ENCODE peak calls at places on chromosome 15, in eight cellular contexts. One of them, this sample, is unnamed.
A peak's percentile ranks its signal among the peaks of the same experiment; 100 is the strongest.

GRCh38 chr15:80076321-80077318 is 17.1 kb downstream of the ZFAND6 start:
- DNase-seq in fibroblast of the aortic adventitia: no peak
- DNase-seq in stomach: no peak
- DNase-seq in H9: no peak
- DNase-seq in endothelial cell of umbilical vein: no peak
- DNase-seq in thoracic aorta: no peak
- DNase-seq in thyroid gland: no peak
- DNase-seq in Panc1: no peak
- DNase-seq in this sample: no peak

GRCh38 chr15:31327674-31328424 is 1.2 kb downstream of the KLF13 start:
- DNase-seq in thyroid gland: peak; percentile 77
- DNase-seq in thoracic aorta: no peak
- DNase-seq in stomach: peak; percentile 76
- DNase-seq in fibroblast of the aortic adventitia: peak; percentile 39
- DNase-seq in Panc1: no peak
- DNase-seq in endothelial cell of umbilical vein: peak; percentile 18
- DNase-seq in H9: no peak
- DNase-seq in this sample: no peak

GRCh38 chr15:79122391-79122790 is 31.8 kb upstream of the RASGRF1 start:
- DNase-seq in endothelial cell of umbilical vein: no peak
- DNase-seq in Panc1: no peak
- DNase-seq in thoracic aorta: no peak
- DNase-seq in stomach: no peak
- DNase-seq in thyroid gland: no peak
- DNase-seq in H9: no peak
- DNase-seq in fibroblast of the aortic adventitia: no peak
- DNase-seq in this sample: no peak

GRCh38 chr15:27059610-27060202 is 88.7 kb downstream of the GABRG3 start:
- DNase-seq in thoracic aorta: no peak
- DNase-seq in fibroblast of the aortic adventitia: peak; percentile 15
- DNase-seq in thyroid gland: peak; percentile 61
- DNase-seq in Panc1: no peak
- DNase-seq in endothelial cell of umbilical vein: no peak
- DNase-seq in H9: peak; percentile 79
- DNase-seq in stomach: no peak
- DNase-seq in this sample: no peak

GRCh38 chr15:59256538-59256937 is 49.9 kb downstream of the LDHAL6B start:
- DNase-seq in stomach: no peak
- DNase-seq in Panc1: no peak
- DNase-seq in endothelial cell of umbilical vein: no peak
- DNase-seq in thyroid gland: no peak
- DNase-seq in thoracic aorta: no peak
- DNase-seq in fibroblast of the aortic adventitia: no peak
- DNase-seq in H9: no peak
- DNase-seq in this sample: no peak

GRCh38 chr15:57094594-57095257 is 176.3 kb downstream of the TCF12 start:
- DNase-seq in Panc1: no peak
- DNase-seq in thoracic aorta: no peak
- DNase-seq in H9: no peak
- DNase-seq in endothelial cell of umbilical vein: peak; percentile 65
- DNase-seq in fibroblast of the aortic adventitia: no peak
- DNase-seq in thyroid gland: no peak
- DNase-seq in stomach: no peak
- DNase-seq in this sample: no peak

GRCh38 chr15:65244638-65245037 is 33.4 kb upstream of the CILP start:
- DNase-seq in thyroid gland: no peak
- DNase-seq in stomach: no peak
- DNase-seq in thoracic aorta: no peak
- DNase-seq in fibroblast of the aortic adventitia: no peak
- DNase-seq in endothelial cell of umbilical vein: no peak
- DNase-seq in Panc1: no peak
- DNase-seq in H9: no peak
- DNase-seq in this sample: no peak

GRCh38 chr15:72199721-72200212 is 2.2 kb upstream of the GRAMD2A start:
- DNase-seq in Panc1: peak; percentile 68
- DNase-seq in thyroid gland: peak; percentile 86
- DNase-seq in stomach: peak; percentile 85
- DNase-seq in fibroblast of the aortic adventitia: peak; percentile 80
- DNase-seq in endothelial cell of umbilical vein: peak; percentile 73
- DNase-seq in H9: peak; percentile 78
- DNase-seq in thoracic aorta: no peak
- DNase-seq in this sample: no peak

DNA sequence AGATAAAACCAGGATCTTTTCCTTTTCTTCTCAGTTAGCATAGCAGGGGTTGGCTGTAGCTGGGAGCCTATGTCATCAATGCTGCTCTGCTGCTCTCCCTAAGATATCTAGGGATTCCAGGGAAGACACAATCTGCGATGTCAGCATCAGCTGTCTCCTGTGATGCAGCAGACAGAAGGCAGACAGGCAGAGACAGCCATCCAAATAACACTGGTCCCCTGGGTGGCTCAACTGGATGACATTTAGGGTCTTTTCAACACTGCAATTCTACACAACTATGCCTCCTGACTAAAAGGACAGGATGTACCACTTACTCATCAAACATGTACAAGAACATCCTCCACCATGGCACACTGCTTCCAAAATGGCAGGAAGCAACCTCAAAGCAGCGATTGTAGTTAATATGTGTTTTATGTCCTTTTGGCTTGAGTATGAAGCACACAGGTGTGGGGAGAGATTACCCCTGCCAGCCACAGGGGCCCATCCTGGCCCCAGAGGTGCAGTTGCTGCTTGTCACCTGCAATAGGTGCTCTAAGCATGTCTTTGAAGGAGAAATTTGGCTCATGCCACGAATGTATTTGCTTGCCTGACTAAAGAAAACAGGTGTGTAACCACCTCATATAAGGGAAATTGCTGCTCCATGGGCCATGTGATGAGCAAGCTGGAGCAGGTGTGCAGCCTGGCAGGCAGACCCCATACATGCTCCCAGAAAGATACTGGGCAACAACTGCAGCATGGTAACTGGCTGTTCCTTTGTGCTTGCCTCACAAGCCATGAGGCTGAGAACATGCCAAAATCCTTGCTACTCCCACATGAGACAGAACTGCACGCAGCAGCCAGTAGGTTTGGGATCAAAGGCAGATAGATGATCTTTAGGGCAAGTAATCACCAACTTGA is 357.8 kb downstream of the VPS13C start:
- DNase-seq in H9: peak; percentile 61
- DNase-seq in thyroid gland: no peak
- DNase-seq in fibroblast of the aortic adventitia: no peak
- DNase-seq in stomach: no peak
- DNase-seq in Panc1: no peak
- DNase-seq in thoracic aorta: no peak
- DNase-seq in endothelial cell of umbilical vein: no peak
- DNase-seq in this sample: no peak
- TF ChIP-seq CTCF in H9: peak; percentile 67
- TF ChIP-seq CTCF in thyroid gland: no peak
- TF ChIP-seq CTCF in fibroblast of the aortic adventitia: no peak
- TF ChIP-seq CTCF in stomach: no peak
- TF ChIP-seq CTCF in Panc1: no peak
- TF ChIP-seq CTCF in thoracic aorta: no peak
- TF ChIP-seq CTCF in endothelial cell of umbilical vein: no peak
- TF ChIP-seq CTCF in this sample: no peak

GRCh38 chr15:25789616-25790002 is 73.5 kb downstream of the ATP10A start:
- DNase-seq in Panc1: no peak
- DNase-seq in stomach: no peak
- DNase-seq in fibroblast of the aortic adventitia: no peak
- DNase-seq in H9: no peak
- DNase-seq in thyroid gland: no peak
- DNase-seq in thoracic aorta: no peak
- DNase-seq in endothelial cell of umbilical vein: no peak
- DNase-seq in this sample: no peak

GRCh38 chr15:25789206-25789605 is 73.9 kb downstream of the ATP10A start:
- DNase-seq in fibroblast of the aortic adventitia: peak; percentile 90
- DNase-seq in H9: no peak
- DNase-seq in stomach: no peak
- DNase-seq in thoracic aorta: no peak
- DNase-seq in Panc1: no peak
- DNase-seq in endothelial cell of umbilical vein: no peak
- DNase-seq in thyroid gland: no peak
- DNase-seq in this sample: no peak

GRCh38 chr15:25792128-25792527 is 71.0 kb downstream of the ATP10A start:
- DNase-seq in endothelial cell of umbilical vein: no peak
- DNase-seq in thyroid gland: no peak
- DNase-seq in H9: no peak
- DNase-seq in fibroblast of the aortic adventitia: no peak
- DNase-seq in thoracic aorta: no peak
- DNase-seq in stomach: no peak
- DNase-seq in Panc1: no peak
- DNase-seq in this sample: no peak

GRCh38 chr15:25787855-25788521 is 75.1 kb downstream of the ATP10A start:
- DNase-seq in Panc1: no peak
- DNase-seq in stomach: no peak
- DNase-seq in fibroblast of the aortic adventitia: peak; percentile 29
- DNase-seq in thoracic aorta: no peak
- DNase-seq in H9: no peak
- DNase-seq in endothelial cell of umbilical vein: no peak
- DNase-seq in thyroid gland: no peak
- DNase-seq in this sample: no peak

GRCh38 chr15:25790003-25790660 is 73.0 kb downstream of the ATP10A start:
- DNase-seq in Panc1: no peak
- DNase-seq in H9: no peak
- DNase-seq in endothelial cell of umbilical vein: no peak
- DNase-seq in thoracic aorta: no peak
- DNase-seq in stomach: peak; percentile 35
- DNase-seq in fibroblast of the aortic adventitia: peak; percentile 93
- DNase-seq in thyroid gland: no peak
- DNase-seq in this sample: no peak
- TF ChIP-seq CTCF in Panc1: no peak
- TF ChIP-seq CTCF in H9: peak; percentile 32
- TF ChIP-seq CTCF in endothelial cell of umbilical vein: no peak
- TF ChIP-seq CTCF in thoracic aorta: no peak
- TF ChIP-seq CTCF in stomach: no peak
- TF ChIP-seq CTCF in fibroblast of the aortic adventitia: peak; percentile 30
- TF ChIP-seq CTCF in thyroid gland: no peak
- TF ChIP-seq CTCF in this sample: no peak

GRCh38 chr15:29111705-29112281 is 157.8 kb downstream of the NSMCE3 start:
- DNase-seq in stomach: no peak
- DNase-seq in H9: no peak
- DNase-seq in Panc1: no peak
- DNase-seq in thyroid gland: no peak
- DNase-seq in fibroblast of the aortic adventitia: no peak
- DNase-seq in thoracic aorta: no peak
- DNase-seq in endothelial cell of umbilical vein: no peak
- DNase-seq in this sample: no peak

GRCh38 chr15:29114277-29115092 is 155.1 kb downstream of the NSMCE3 start:
- DNase-seq in stomach: no peak
- DNase-seq in thoracic aorta: no peak
- DNase-seq in H9: no peak
- DNase-seq in fibroblast of the aortic adventitia: no peak
- DNase-seq in endothelial cell of umbilical vein: no peak
- DNase-seq in thyroid gland: no peak
- DNase-seq in Panc1: no peak
- DNase-seq in this sample: no peak

GRCh38 chr15:29110733-29111132 is 158.9 kb downstream of the NSMCE3 start:
- DNase-seq in thoracic aorta: no peak
- DNase-seq in stomach: no peak
- DNase-seq in thyroid gland: no peak
- DNase-seq in fibroblast of the aortic adventitia: no peak
- DNase-seq in endothelial cell of umbilical vein: no peak
- DNase-seq in Panc1: no peak
- DNase-seq in H9: no peak
- DNase-seq in this sample: no peak

GRCh38 chr15:29115093-29115991 is 154.3 kb downstream of the NSMCE3 start:
- DNase-seq in H9: peak; percentile 71
- DNase-seq in thoracic aorta: no peak
- DNase-seq in thyroid gland: peak; percentile 19
- DNase-seq in stomach: no peak
- DNase-seq in Panc1: no peak
- DNase-seq in endothelial cell of umbilical vein: peak; percentile 17
- DNase-seq in fibroblast of the aortic adventitia: no peak
- DNase-seq in this sample: no peak

DNA sequence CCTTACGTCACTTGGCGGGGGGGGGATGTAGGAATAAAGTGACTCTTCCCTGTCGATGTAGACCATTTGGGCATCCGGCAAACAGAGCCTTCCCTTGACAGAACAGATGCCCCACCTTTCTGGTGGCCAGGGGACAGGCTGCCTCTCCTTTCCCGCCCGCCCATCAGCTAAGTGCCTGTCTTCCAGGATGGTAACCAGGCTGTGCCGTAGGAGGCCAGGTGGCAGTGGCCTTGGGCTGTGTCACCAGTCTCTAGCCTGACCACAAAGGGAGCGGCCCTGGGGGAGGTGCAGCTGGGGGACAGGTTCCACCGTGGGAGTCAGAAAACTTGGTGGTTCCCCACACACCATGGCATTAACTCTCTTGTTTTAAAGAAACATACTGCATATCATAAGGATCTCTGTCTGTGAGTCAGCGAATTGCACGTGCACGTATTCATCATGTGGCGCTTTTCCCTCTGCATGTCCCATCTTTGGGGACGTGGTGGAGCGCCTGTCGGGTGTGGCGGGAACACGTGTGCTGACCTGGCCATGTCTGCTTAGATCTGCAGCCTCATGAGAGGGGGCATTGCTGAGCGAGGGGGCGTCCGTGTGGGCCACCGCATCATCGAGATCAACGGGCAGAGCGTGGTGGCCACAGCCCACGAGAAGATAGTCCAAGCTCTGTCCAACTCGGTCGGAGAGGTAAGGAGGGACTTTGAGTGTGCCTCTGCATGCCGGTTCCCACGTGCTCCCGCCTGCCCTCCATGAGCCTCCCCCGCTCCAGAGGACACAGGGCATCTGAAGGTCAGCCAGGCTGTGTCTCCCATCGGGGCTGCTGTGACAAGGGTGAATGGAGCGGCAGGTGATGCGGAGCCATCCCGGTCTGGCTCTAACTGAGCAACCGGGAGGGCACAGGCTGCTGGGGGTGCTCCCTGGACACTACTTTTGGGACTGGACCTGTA is 156.0 kb downstream of the NSMCE3 start:
- DNase-seq in stomach: no peak
- DNase-seq in thyroid gland: no peak
- DNase-seq in H9: no peak
- DNase-seq in thoracic aorta: no peak
- DNase-seq in endothelial cell of umbilical vein: no peak
- DNase-seq in fibroblast of the aortic adventitia: no peak
- DNase-seq in Panc1: no peak
- DNase-seq in this sample: no peak
- TF ChIP-seq CTCF in stomach: no peak
- TF ChIP-seq CTCF in thyroid gland: no peak
- TF ChIP-seq CTCF in H9: no peak
- TF ChIP-seq CTCF in thoracic aorta: no peak
- TF ChIP-seq CTCF in endothelial cell of umbilical vein: no peak
- TF ChIP-seq CTCF in fibroblast of the aortic adventitia: no peak
- TF ChIP-seq CTCF in Panc1: no peak
- TF ChIP-seq CTCF in this sample: no peak

GRCh38 chr15:90006217-90007088 is 5.3 kb downstream of the ZNF710 start:
- DNase-seq in thyroid gland: no peak
- DNase-seq in stomach: peak; percentile 41
- DNase-seq in Panc1: no peak
- DNase-seq in thoracic aorta: no peak
- DNase-seq in H9: no peak
- DNase-seq in fibroblast of the aortic adventitia: no peak
- DNase-seq in endothelial cell of umbilical vein: no peak
- DNase-seq in this sample: no peak

GRCh38 chr15:90002428-90002844 is 1.3 kb downstream of the ZNF710 start:
- DNase-seq in stomach: no peak
- DNase-seq in Panc1: no peak
- DNase-seq in H9: peak; percentile 61
- DNase-seq in thoracic aorta: no peak
- DNase-seq in thyroid gland: peak; percentile 54
- DNase-seq in fibroblast of the aortic adventitia: peak; percentile 44
- DNase-seq in endothelial cell of umbilical vein: peak; percentile 44
- DNase-seq in this sample: no peak

GRCh38 chr15:90003736-90004135 is 2.6 kb downstream of the ZNF710 start:
- DNase-seq in thyroid gland: no peak
- DNase-seq in stomach: no peak
- DNase-seq in endothelial cell of umbilical vein: no peak
- DNase-seq in fibroblast of the aortic adventitia: no peak
- DNase-seq in H9: no peak
- DNase-seq in Panc1: no peak
- DNase-seq in thoracic aorta: no peak
- DNase-seq in this sample: no peak

GRCh38 chr15:90004252-90004651 is 3.1 kb downstream of the ZNF710 start:
- DNase-seq in thoracic aorta: no peak
- DNase-seq in H9: no peak
- DNase-seq in thyroid gland: no peak
- DNase-seq in Panc1: no peak
- DNase-seq in fibroblast of the aortic adventitia: peak; percentile 59
- DNase-seq in stomach: no peak
- DNase-seq in endothelial cell of umbilical vein: no peak
- DNase-seq in this sample: no peak

GRCh38 chr15:90004671-90005070 is 3.5 kb downstream of the ZNF710 start:
- DNase-seq in Panc1: peak; percentile 46
- DNase-seq in stomach: no peak
- DNase-seq in fibroblast of the aortic adventitia: peak; percentile 96
- DNase-seq in thoracic aorta: no peak
- DNase-seq in endothelial cell of umbilical vein: peak; percentile 50
- DNase-seq in thyroid gland: no peak
- DNase-seq in H9: no peak
- DNase-seq in this sample: no peak
- TF ChIP-seq CTCF in Panc1: no peak
- TF ChIP-seq CTCF in stomach: no peak
- TF ChIP-seq CTCF in fibroblast of the aortic adventitia: no peak
- TF ChIP-seq CTCF in thoracic aorta: no peak
- TF ChIP-seq CTCF in endothelial cell of umbilical vein: no peak
- TF ChIP-seq CTCF in thyroid gland: no peak
- TF ChIP-seq CTCF in H9: no peak
- TF ChIP-seq CTCF in this sample: no peak

This sample was measured in osteocyte.